ENCODE peak calls at places on chromosomes 16 and 17, in nine cellular contexts. P is GM04504; A is prostate gland; H is H7; N is GM04503; J is heart right ventricle; F is mucosa of descending colon; W is activated T-helper 9 cell treated with anti-CD3 and anti-CD28 coated beads, Interleukin-2, amount 50 U/mL, for 16 hours; Z is GM23338. V is an unnamed sample.

GRCh38 chr16:89322381-89323119 is 105.0 kb downstream of the ZNF778 start:
- DNase-seq in F (peak), J (no peak), Z (peak), P (peak), N (peak), A (no peak), W (no peak), H (peak), V (no peak)

GRCh38 chr16:77499373-77500285 is 64.8 kb upstream of the ADAMTS18 start:
- DNase-seq in P (peak), W (no peak), A (peak), F (no peak), J (peak), Z (no peak), H (no peak), N (no peak), V (peak)

GRCh38 chr16:79564594-79565210 is 35.8 kb downstream of the MAF start:
- DNase-seq in H (no peak), N (no peak), Z (no peak), F (no peak), P (no peak), J (no peak), A (no peak), W (no peak), V (no peak)

GRCh38 chr16:65319621-65320231 is 197.9 kb upstream of the CDH11 start:
- DNase-seq in A (no peak), Z (peak), F (no peak), N (no peak), J (no peak), P (no peak), W (no peak), H (no peak), V (no peak)

GRCh38 chr17:65134035-65134434 is 3.1 kb upstream of the RGS9 start:
- DNase-seq in J (no peak), H (no peak), N (no peak), Z (no peak), A (no peak), W (no peak), F (no peak), P (no peak), V (no peak)

GRCh38 chr16:31148896-31149295 is 970 bp downstream of the PRSS36 start:
- DNase-seq in N (no peak), F (no peak), A (no peak), H (peak), W (no peak), Z (peak), J (no peak), P (no peak), V (no peak)

GRCh38 chr17:7557825-7558543 is 566 bp upstream of the TNFSF13 start:
- DNase-seq in F (peak), Z (peak), H (peak), W (no peak), J (peak), A (peak), N (no peak), P (no peak), V (peak)

GRCh38 chr17:54494731-54495715 is 405.6 kb upstream of the TOM1L1 start:
- DNase-seq in Z (no peak), J (no peak), F (no peak), H (no peak), A (no peak), P (no peak), N (no peak), W (no peak), V (no peak)

GRCh38 chr16:69886726-69887125 is 64.4 kb upstream of the CLEC18A start:
- DNase-seq in P (no peak), A (no peak), H (no peak), J (no peak), Z (no peak), N (no peak), F (no peak), W (no peak), V (no peak)

GRCh38 chr17:6940186-6940649 is 55.6 kb upstream of the ALOX12 start:
- DNase-seq in Z (no peak), A (no peak), H (no peak), F (no peak), N (no peak), P (no peak), W (no peak), J (no peak), V (no peak)

V was measured in left ventricle myocardium inferior.